ENCODE peak calls at places on chromosomes 2 and 18, in ten cellular contexts. H is RWPE2, F is type B pancreatic cell, M is GM12864, R is lower lobe of right lung, N is neural crest cell, V is BE2C, E is tibial artery, Y is NB4, B is HCT116. D is an unnamed sample.
A peak's percentile ranks its signal among the peaks of the same experiment; 100 is the strongest.

GRCh38 chr2:127046579-127046978 is 60.4 kb downstream of the BIN1 start:
- DNase-seq in F (no peak), R (no peak), M (no peak), H (no peak), Y (no peak), N (no peak), B (no peak), V (no peak), E (no peak), D (no peak)

GRCh38 chr2:74216642-74217041 is 18.2 kb downstream of the MTHFD2 start:
- DNase-seq in H (no peak), Y (no peak), R (no peak), N (no peak), M (no peak), B (no peak), F (no peak), V (no peak), E (no peak), D (no peak)

GRCh38 chr2:64681479-64681967 is 27.8 kb upstream of the SERTAD2 start:
- DNase-seq in V (no peak), M (no peak), R (no peak), H (no peak), F (no peak), Y (peak; percentile 30), E (no peak), B (no peak), N (no peak), D (no peak)

GRCh38 chr2:216789088-216789487 is 70.8 kb downstream of the TNP1 start:
- DNase-seq in B (no peak), N (no peak), V (peak; percentile 52), F (no peak), E (no peak), R (no peak), H (no peak), Y (no peak), M (no peak), D (no peak)

GRCh38 chr2:177543007-177543760 is 150.6 kb downstream of the AGPS start:
- DNase-seq in E (no peak), M (no peak), H (no peak), F (no peak), N (no peak), R (no peak), V (no peak), B (no peak), Y (no peak), D (no peak)

GRCh38 chr2:44130441-44130840 is 38.2 kb upstream of the PPM1B start:
- DNase-seq in H (no peak), Y (peak; percentile 63), R (no peak), V (no peak), B (no peak), N (no peak), E (no peak), M (no peak), F (no peak), D (no peak)

GRCh38 chr2:60834270-60834717 is 47.1 kb upstream of the REL start:
- DNase-seq in R (no peak), Y (no peak), N (no peak), M (peak; percentile 55), E (no peak), H (no peak), F (no peak), V (no peak), B (no peak), D (no peak)

GRCh38 chr18:12307251-12307736 is 747 bp upstream of the TUBB6 start:
- DNase-seq in M (no peak), H (no peak), F (no peak), E (peak; percentile 73), B (no peak), V (no peak), R (no peak), N (peak; percentile 25), Y (peak; percentile 79), D (no peak)

GRCh38 chr18:57775937-57776336 is 27.2 kb downstream of the ATP8B1 start:
- DNase-seq in N (no peak), V (no peak), R (no peak), F (no peak), H (no peak), M (no peak), E (no peak), B (peak; percentile 49), Y (no peak), D (no peak)

GRCh38 chr18:61606068-61606660 is 272.9 kb downstream of the CDH20 start:
- DNase-seq in E (peak; percentile 38), B (no peak), Y (no peak), H (no peak), R (no peak), V (no peak), M (no peak), N (no peak), F (no peak), D (no peak)

GRCh38 chr2:66930499-66931165 is 466.5 kb upstream of the ETAA1 start:
- DNase-seq in M (no peak), F (no peak), B (no peak), N (no peak), V (no peak), H (no peak), E (no peak), R (no peak), Y (no peak), D (no peak)

GRCh38 chr2:67462741-67463496 is 65.8 kb downstream of the ETAA1 start:
- DNase-seq in E (no peak), R (no peak), B (no peak), Y (no peak), F (no peak), V (no peak), H (no peak), M (no peak), N (no peak), D (no peak)

GRCh38 chr18:36572135-36572856 is 256.5 kb downstream of the TPGS2 start:
- DNase-seq in Y (peak; percentile 43), F (no peak), V (peak; percentile 47), M (peak; percentile 4), N (peak; percentile 49), B (peak; percentile 8), E (peak; percentile 76), H (no peak), R (no peak), D (peak; percentile 46)

GRCh38 chr2:118371500-118371899 is 283.2 kb downstream of the INSIG2 start:
- DNase-seq in V (peak; percentile 5), Y (peak; percentile 35), B (peak; percentile 19), H (no peak), F (no peak), M (no peak), N (peak; percentile 28), E (no peak), R (no peak), D (no peak)

GRCh38 chr2:52956766-52957165 is 810.8 kb upstream of the CHAC2 start:
- DNase-seq in R (no peak), Y (no peak), M (no peak), V (no peak), H (no peak), E (no peak), B (no peak), F (no peak), N (no peak), D (no peak)
- TF ChIP-seq CTCF in R (no peak), Y (no peak), M (no peak), V (peak; percentile 31), H (no peak), E (no peak), B (peak; percentile 43), F (peak; percentile 37), N (peak; percentile 33), D (no peak)

DNA sequence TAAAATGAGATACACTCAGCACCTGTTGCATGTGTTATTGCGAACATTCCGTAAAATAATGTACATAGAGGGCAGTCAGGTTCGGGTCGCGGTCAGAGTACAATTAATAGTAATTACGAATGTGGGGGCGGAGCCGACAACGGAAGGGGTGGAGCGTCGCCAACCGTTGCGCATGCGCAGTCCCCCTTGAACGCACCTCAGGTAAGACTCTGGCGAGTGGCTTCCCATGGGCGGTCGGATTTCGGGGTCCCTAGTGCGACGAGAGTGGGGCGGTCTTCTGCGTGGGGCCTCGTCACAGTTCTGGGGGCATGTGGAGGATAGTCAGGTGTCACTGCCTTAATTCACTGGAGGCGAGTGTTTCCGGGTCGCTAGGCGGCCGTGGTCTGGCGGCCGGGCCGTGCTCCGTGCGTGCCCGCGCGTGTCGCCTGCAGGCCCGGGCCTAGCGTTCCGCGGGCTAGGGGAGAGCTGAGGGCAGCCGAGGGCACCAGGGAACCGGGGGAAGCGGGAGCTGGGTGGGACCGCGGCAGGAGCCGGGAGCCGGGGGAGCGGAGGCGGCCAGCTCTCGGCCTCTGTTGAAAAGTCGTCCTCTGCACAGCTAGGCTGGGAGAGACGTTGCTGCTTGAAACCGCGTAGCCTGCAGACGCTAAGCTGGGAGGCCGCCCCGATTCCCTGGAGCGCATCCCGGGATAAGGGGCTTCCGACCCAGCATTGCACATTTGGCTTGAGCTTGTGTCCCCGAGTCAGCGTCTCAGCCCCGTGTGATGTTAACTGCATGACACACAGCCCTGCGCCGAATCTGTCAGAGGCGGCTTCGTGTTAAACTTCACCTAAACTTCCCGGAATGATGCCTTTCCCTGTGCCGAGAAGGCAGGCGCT is at the start of gene CEBPZOS:
- DNase-seq in R (peak; percentile 90), B (peak; percentile 62), M (peak; percentile 67), Y (peak; percentile 91), F (no peak), N (no peak), V (peak; percentile 85), H (peak; percentile 82), E (peak; percentile 76), D (peak; percentile 65)
- TF ChIP-seq CTCF in R (no peak), B (no peak), M (no peak), Y (no peak), F (no peak), N (no peak), V (no peak), H (no peak), E (no peak), D (no peak)

DNA sequence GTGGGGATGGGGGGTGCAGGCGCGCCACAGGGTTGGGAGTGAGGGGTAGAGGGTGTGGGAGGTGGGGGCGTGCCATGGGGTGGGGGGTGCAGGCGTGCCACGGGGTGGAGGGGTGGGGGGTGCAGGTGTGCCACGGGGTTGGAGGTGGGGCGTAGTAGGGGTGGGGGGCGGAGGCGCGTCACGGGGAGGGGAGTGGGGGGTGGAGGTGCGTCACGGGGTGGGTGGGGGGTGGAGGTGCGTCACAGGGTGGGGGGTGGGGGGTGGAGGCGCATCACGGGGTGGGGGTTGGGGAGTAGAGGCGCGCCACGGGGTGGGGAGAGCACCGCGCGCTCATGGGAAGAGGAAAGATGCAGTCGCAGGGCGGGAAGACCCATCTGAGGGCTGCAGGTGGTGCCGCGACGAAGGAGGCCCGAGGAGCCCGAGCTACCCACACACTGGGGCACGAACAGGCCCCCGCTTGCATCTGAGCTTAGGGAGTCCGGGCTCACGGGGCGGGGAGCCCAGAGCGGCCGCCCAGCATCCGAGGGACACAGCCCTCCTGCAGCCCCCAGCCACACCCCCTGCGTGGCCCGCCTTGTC is 37.5 kb downstream of the SNED1 start:
- DNase-seq in R (no peak), B (no peak), F (no peak), M (no peak), H (peak; percentile 48), Y (no peak), V (no peak), E (no peak), N (no peak), D (no peak)
- TF ChIP-seq CTCF in R (no peak), B (no peak), F (no peak), M (no peak), H (no peak), Y (no peak), V (no peak), E (no peak), N (no peak), D (no peak)

DNA sequence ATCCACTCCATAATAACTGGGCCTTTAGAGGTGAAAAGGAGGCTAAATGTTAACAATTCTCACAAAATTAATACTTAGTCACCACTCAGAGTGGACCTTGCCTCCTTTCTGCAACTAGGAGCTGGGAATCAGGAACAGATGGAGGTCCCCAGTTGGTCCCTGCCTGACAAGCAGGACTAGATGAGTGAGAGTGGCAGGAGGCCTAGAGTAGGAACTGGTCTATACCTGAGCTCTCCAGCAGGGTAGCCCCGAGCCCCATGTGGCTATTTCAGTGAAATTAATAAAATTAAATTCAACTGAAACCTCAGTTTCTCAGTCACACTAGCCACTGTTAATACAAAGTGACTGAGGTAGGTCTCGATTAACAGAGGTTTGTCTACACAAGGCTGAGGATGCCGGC is 150.5 kb downstream of the MYO5B start:
- DNase-seq in H (no peak), V (no peak), Y (no peak), R (no peak), F (no peak), N (no peak), B (no peak), E (no peak), M (no peak), D (no peak)
- TF ChIP-seq CTCF in H (no peak), V (no peak), Y (no peak), R (no peak), F (peak; percentile 51), N (peak; percentile 39), B (peak; percentile 25), E (no peak), M (no peak), D (no peak)

D was measured in Panc1.